ENCODE peak calls at places on chromosomes 4 and X, in nine cellular contexts. R, U, K, X, I, P, M, H and B are unnamed samples.

GRCh38 chr4:14749910-14750309 is 252.4 kb upstream of the CPEB2 start:
- DNase-seq in R (peak), U (peak), K (no peak), X (peak), I (peak), P (no peak), M (peak), H (peak), B (no peak)

GRCh38 chr4:153809307-153809706 is 20.4 kb upstream of the SFRP2 start:
- DNase-seq in R (no peak), U (no peak), K (no peak), X (no peak), I (no peak), P (no peak), M (no peak), H (no peak), B (no peak)

GRCh38 chr4:10108391-10108790 is 8.2 kb downstream of the WDR1 start:
- DNase-seq in R (no peak), U (no peak), K (no peak), X (no peak), I (no peak), P (no peak), M (no peak), H (no peak), B (no peak)

GRCh38 chr4:165379662-165380061 is 854 bp downstream of the CPE start:
- DNase-seq in R (no peak), U (peak), K (no peak), X (peak), I (no peak), P (peak), M (no peak), H (peak), B (no peak)

GRCh38 chr4:5839751-5840674 is 52.9 kb downstream of the CRMP1 start:
- DNase-seq in R (peak), U (no peak), K (no peak), X (peak), I (no peak), P (no peak), M (no peak), H (no peak), B (no peak)

GRCh38 chr4:136755531-136755916 is 776.8 kb downstream of the PCDH18 start:
- DNase-seq in R (no peak), U (no peak), K (no peak), X (no peak), I (no peak), P (no peak), M (no peak), H (no peak), B (no peak)

GRCh38 chrX:22039541-22039940 is 7.4 kb downstream of the PHEX start:
- DNase-seq in R (no peak), U (no peak), K (no peak), X (no peak), I (no peak), P (no peak), M (no peak), H (no peak), B (no peak)

GRCh38 chrX:72716766-72717165 is 2.7 kb upstream of the PHKA1 start:
- DNase-seq in R (no peak), U (no peak), K (no peak), X (no peak), I (no peak), P (no peak), M (no peak), H (no peak), B (no peak)

GRCh38 chr4:5036239-5036638 is 15.0 kb upstream of the STK32B start:
- DNase-seq in R (peak), U (peak), K (no peak), X (no peak), I (no peak), P (peak), M (no peak), H (peak), B (no peak)

GRCh38 chrX:129534816-129535578 is 5.1 kb upstream of the OCRL start:
- DNase-seq in R (peak), U (no peak), K (no peak), X (no peak), I (no peak), P (no peak), M (no peak), H (no peak), B (no peak)

DNA sequence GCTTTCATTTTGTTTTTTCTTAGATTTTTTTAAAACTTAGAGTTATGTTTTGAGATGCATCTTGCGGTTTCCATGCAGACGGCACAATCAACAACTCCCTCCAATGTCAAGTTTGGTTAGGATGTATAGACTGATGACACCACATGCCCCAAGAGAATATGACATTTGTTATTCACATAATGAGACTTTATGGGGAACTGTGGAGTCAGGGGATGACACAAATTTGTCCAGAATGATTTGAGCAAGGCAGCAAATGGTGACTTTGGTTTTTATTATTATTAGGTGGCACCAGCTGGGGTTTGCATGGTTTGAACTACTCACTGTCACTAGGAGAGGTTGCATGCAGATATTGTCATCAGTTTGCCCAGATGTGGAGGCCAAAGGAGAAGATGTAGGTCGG is 461.8 kb upstream of the PRKX start:
- DNase-seq in R (no peak), U (no peak), K (no peak), X (no peak), I (no peak), P (no peak), M (no peak), H (no peak), B (no peak)
- H3K4me3 ChIP-seq in R (no peak), U (no peak), K (no peak), X (no peak), I (no peak), P (no peak), M (no peak), H (no peak), B (no peak)

GRCh38 chrX:63281465-63281864 is 69.7 kb downstream of the SPIN4 start:
- DNase-seq in R (no peak), U (no peak), K (no peak), X (no peak), I (no peak), P (no peak), M (no peak), H (no peak), B (no peak)
- H3K4me3 ChIP-seq in R (no peak), U (no peak), K (no peak), X (no peak), I (no peak), P (no peak), M (no peak), H (no peak), B (no peak)

DNA sequence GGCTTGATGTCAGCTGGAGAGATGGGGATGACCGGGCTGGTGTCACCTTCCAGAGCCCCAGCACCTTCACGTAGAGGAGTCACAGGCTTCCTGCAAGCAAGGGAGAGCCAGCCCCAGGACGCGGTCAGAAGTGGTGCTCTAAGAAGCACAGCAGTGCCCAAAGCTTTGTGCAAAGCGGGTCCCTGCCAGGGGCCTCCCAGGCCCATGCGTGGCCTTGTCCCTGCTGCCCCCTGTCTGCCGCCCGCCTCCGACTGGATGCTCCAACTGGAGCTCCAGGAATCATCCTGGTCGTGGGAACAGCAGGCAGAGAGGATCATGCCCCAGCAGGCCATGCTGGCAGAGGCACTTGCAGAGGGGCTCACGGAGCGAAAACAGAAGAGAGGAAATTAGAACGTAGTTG is 40.1 kb upstream of the LRPAP1 start:
- DNase-seq in R (no peak), U (no peak), K (no peak), X (no peak), I (no peak), P (no peak), M (no peak), H (no peak), B (no peak)
- H3K4me3 ChIP-seq in R (no peak), U (no peak), K (no peak), X (no peak), I (no peak), P (no peak), M (no peak), H (no peak), B (no peak)

DNA sequence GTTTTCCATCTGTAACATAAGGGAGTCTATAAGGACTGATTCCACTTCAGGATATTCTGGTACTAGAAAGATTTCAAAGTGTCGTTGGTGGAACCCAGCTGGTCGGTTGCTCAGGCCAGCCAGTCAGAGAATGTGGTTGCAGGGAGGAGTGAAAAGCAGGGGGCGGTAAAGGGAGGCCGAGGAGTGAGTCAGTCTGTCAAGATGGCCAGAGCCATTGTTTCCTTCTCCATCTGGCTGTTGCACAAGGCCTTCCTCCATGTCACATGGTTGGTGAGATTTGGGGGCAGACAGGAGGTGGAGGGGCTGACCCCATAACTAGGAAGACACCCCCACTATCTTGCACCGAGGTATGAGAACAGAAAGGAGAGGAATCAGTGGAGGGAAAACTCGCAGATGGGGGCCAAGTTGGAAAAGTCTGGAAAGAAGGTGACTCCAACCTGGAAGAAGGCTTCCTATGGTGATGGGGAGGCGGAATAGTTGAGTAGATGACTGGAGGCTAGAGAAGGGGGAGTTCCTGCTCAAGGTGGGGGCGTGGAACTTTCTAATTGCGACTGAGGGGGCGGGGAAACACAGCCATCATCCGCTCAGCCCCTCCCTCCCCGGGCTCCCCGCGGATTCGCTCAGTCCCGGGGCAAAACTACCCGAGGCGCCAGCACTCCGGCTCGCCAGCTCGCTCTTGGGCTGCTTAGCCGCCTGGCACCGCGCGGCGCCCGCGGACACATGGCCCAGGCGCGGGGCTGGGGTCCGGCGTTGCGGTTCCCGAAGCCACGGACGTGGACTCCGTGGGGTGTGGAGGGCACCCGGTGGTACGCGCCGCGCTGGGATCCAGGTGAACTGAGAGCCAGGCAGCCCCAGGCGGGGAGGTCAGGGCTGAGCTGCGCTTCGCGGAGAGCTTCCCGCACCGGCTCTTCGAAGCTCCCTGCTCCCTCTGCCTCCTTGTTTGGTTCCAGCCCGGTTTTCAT is 38.5 kb downstream of the STARD8 start:
- DNase-seq in R (peak), U (peak), K (no peak), X (peak), I (peak), P (no peak), M (no peak), H (peak), B (no peak)
- H3K4me3 ChIP-seq in R (peak), U (no peak), K (peak), X (peak), I (no peak), P (peak), M (peak), H (peak), B (peak)

GRCh38 chr4:126820631-126821030 is 812.1 kb upstream of the INTU start:
- DNase-seq in R (no peak), U (no peak), K (no peak), X (no peak), I (no peak), P (no peak), M (no peak), H (no peak), B (no peak)
- H3K4me3 ChIP-seq in R (no peak), U (no peak), K (no peak), X (no peak), I (no peak), P (no peak), M (no peak), H (no peak), B (no peak)

DNA sequence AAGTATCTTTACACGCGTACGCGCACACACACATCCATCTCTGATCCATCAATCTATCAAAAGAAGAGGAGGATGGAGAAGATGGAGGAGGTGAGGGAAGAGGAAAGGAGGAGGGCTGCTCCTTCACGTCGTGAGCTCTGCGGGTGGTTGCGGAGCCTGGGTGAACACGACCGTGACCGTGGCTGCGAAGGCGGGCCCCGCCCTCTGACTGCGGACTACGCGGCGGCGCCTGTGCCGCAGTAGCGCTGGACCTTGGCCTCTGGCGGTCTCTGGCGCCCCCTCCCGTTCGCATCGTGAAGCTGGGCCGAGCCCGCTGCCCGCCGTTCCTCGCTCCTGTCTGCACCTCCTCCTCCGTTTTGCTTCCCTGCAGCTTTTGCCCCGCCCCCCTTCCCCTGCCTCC is 37.7 kb upstream of the ARAF start:
- DNase-seq in R (peak), U (peak), K (no peak), X (peak), I (peak), P (peak), M (peak), H (peak), B (no peak)
- H3K4me3 ChIP-seq in R (peak), U (peak), K (peak), X (peak), I (peak), P (peak), M (peak), H (peak), B (peak)

GRCh38 chr4:122045533-122045932 is 93.7 kb upstream of the TRPC3 start:
- DNase-seq in R (peak), U (peak), K (peak), X (no peak), I (no peak), P (no peak), M (no peak), H (peak), B (peak)
- H3K4me3 ChIP-seq in R (no peak), U (no peak), K (no peak), X (no peak), I (no peak), P (no peak), M (no peak), H (no peak), B (no peak)

GRCh38 chr4:143517764-143518163 is 4.3 kb downstream of the SMARCA5 start:
- DNase-seq in R (no peak), U (no peak), K (no peak), X (no peak), I (no peak), P (no peak), M (no peak), H (no peak), B (no peak)
- H3K4me3 ChIP-seq in R (no peak), U (no peak), K (no peak), X (no peak), I (no peak), P (no peak), M (no peak), H (no peak), B (no peak)